ENCODE peak calls at places on chromosomes 7 and 10, in six cellular contexts. One of them, this sample, is unnamed.

GRCh38 chr7:118803-119376 is 73.5 kb upstream of the FAM20C start:
- DNase-seq in neuronal stem cell: no peak
- DNase-seq in IMR-90: no peak
- DNase-seq in H9: no peak
- DNase-seq in trophoblast cell: peak
- DNase-seq in mesendoderm: no peak
- DNase-seq in this sample: peak

GRCh38 chr7:158912406-158912805 is 56.0 kb downstream of the DYNC2I1 start:
- DNase-seq in neuronal stem cell: no peak
- DNase-seq in IMR-90: peak
- DNase-seq in H9: no peak
- DNase-seq in trophoblast cell: no peak
- DNase-seq in mesendoderm: no peak
- DNase-seq in this sample: no peak

GRCh38 chr10:83978681-83979383 is 160.5 kb upstream of the GHITM start:
- DNase-seq in neuronal stem cell: no peak
- DNase-seq in IMR-90: no peak
- DNase-seq in H9: no peak
- DNase-seq in trophoblast cell: no peak
- DNase-seq in mesendoderm: no peak
- DNase-seq in this sample: no peak

GRCh38 chr10:3274414-3274813 is 101.8 kb upstream of the PITRM1 start:
- DNase-seq in neuronal stem cell: no peak
- DNase-seq in IMR-90: no peak
- DNase-seq in H9: no peak
- DNase-seq in trophoblast cell: no peak
- DNase-seq in mesendoderm: no peak
- DNase-seq in this sample: no peak

GRCh38 chr7:20651960-20652544 is 36.6 kb downstream of the ABCB5 start:
- DNase-seq in neuronal stem cell: no peak
- DNase-seq in IMR-90: no peak
- DNase-seq in H9: no peak
- DNase-seq in trophoblast cell: peak
- DNase-seq in mesendoderm: no peak
- DNase-seq in this sample: peak

GRCh38 chr7:66845382-66846095 is 75.5 kb upstream of the TMEM248 start:
- DNase-seq in neuronal stem cell: no peak
- DNase-seq in IMR-90: no peak
- DNase-seq in H9: no peak
- DNase-seq in trophoblast cell: no peak
- DNase-seq in mesendoderm: no peak
- DNase-seq in this sample: no peak

GRCh38 chr7:127393370-127394058 is 1.0 kb upstream of the ZNF800 start:
- DNase-seq in neuronal stem cell: peak
- DNase-seq in IMR-90: no peak
- DNase-seq in H9: peak
- DNase-seq in trophoblast cell: no peak
- DNase-seq in mesendoderm: peak
- DNase-seq in this sample: peak

GRCh38 chr10:71085689-71086438 is 126.5 kb upstream of the UNC5B start:
- DNase-seq in neuronal stem cell: peak
- DNase-seq in IMR-90: no peak
- DNase-seq in H9: peak
- DNase-seq in trophoblast cell: no peak
- DNase-seq in mesendoderm: peak
- DNase-seq in this sample: no peak

GRCh38 chr10:79328737-79329504 is 18.3 kb upstream of the PPIF start:
- DNase-seq in neuronal stem cell: no peak
- DNase-seq in IMR-90: peak
- DNase-seq in H9: no peak
- DNase-seq in trophoblast cell: no peak
- DNase-seq in mesendoderm: peak
- DNase-seq in this sample: peak

GRCh38 chr10:121956111-121957061 is 18.6 kb downstream of the NSMCE4A start:
- DNase-seq in neuronal stem cell: no peak
- DNase-seq in IMR-90: peak
- DNase-seq in H9: no peak
- DNase-seq in trophoblast cell: no peak
- DNase-seq in mesendoderm: no peak
- DNase-seq in this sample: no peak

GRCh38 chr7:82740246-82740848 is 296.8 kb upstream of the CACNA2D1 start:
- DNase-seq in neuronal stem cell: peak
- DNase-seq in IMR-90: peak
- DNase-seq in H9: peak
- DNase-seq in trophoblast cell: peak
- DNase-seq in mesendoderm: peak
- DNase-seq in this sample: peak

GRCh38 chr7:122544463-122544862 is 154.5 kb downstream of the RNF133 start:
- DNase-seq in neuronal stem cell: no peak
- DNase-seq in IMR-90: no peak
- DNase-seq in H9: no peak
- DNase-seq in trophoblast cell: no peak
- DNase-seq in mesendoderm: no peak
- DNase-seq in this sample: no peak

GRCh38 chr7:31410265-31410664 is 69.7 kb upstream of the NEUROD6 start:
- DNase-seq in neuronal stem cell: no peak
- DNase-seq in IMR-90: no peak
- DNase-seq in H9: no peak
- DNase-seq in trophoblast cell: no peak
- DNase-seq in mesendoderm: no peak
- DNase-seq in this sample: no peak

GRCh38 chr7:113331155-113331898 is 213.0 kb upstream of the SMIM30 start:
- DNase-seq in neuronal stem cell: peak
- DNase-seq in IMR-90: no peak
- DNase-seq in H9: peak
- DNase-seq in trophoblast cell: no peak
- DNase-seq in mesendoderm: peak
- DNase-seq in this sample: no peak

GRCh38 chr7:117993377-117994003 is 120.2 kb upstream of the CTTNBP2 start:
- DNase-seq in neuronal stem cell: peak
- DNase-seq in IMR-90: peak
- DNase-seq in H9: peak
- DNase-seq in trophoblast cell: peak
- DNase-seq in mesendoderm: peak
- DNase-seq in this sample: peak

GRCh38 chr10:15096661-15097010 is 519 bp upstream of the RPP38 start:
- DNase-seq in neuronal stem cell: no peak
- DNase-seq in IMR-90: no peak
- DNase-seq in H9: no peak
- DNase-seq in trophoblast cell: no peak
- DNase-seq in mesendoderm: no peak
- DNase-seq in this sample: no peak

GRCh38 chr7:104895851-104896236 is 118.2 kb upstream of the KMT2E start:
- DNase-seq in neuronal stem cell: no peak
- DNase-seq in IMR-90: no peak
- DNase-seq in H9: no peak
- DNase-seq in trophoblast cell: no peak
- DNase-seq in mesendoderm: no peak
- DNase-seq in this sample: no peak

GRCh38 chr7:2180081-2180480 is 52.7 kb downstream of the MAD1L1 start:
- DNase-seq in neuronal stem cell: no peak
- DNase-seq in IMR-90: no peak
- DNase-seq in H9: peak
- DNase-seq in trophoblast cell: no peak
- DNase-seq in mesendoderm: no peak
- DNase-seq in this sample: no peak

GRCh38 chr7:43212921-43213320 is 100.5 kb downstream of the HECW1 start:
- DNase-seq in neuronal stem cell: no peak
- DNase-seq in IMR-90: no peak
- DNase-seq in H9: no peak
- DNase-seq in trophoblast cell: no peak
- DNase-seq in mesendoderm: no peak
- DNase-seq in this sample: no peak

GRCh38 chr10:133129151-133129853 is 30.7 kb upstream of the KNDC1 start:
- DNase-seq in neuronal stem cell: no peak
- DNase-seq in IMR-90: no peak
- DNase-seq in H9: no peak
- DNase-seq in trophoblast cell: no peak
- DNase-seq in mesendoderm: no peak
- DNase-seq in this sample: no peak

GRCh38 chr7:18978108-18978495 is 139.3 kb downstream of the TWIST1 start:
- DNase-seq in neuronal stem cell: no peak
- DNase-seq in IMR-90: peak
- DNase-seq in H9: no peak
- DNase-seq in trophoblast cell: no peak
- DNase-seq in mesendoderm: no peak
- DNase-seq in this sample: peak

GRCh38 chr10:85789125-85789524 is 577.5 kb downstream of the GRID1 start:
- DNase-seq in neuronal stem cell: no peak
- DNase-seq in IMR-90: no peak
- DNase-seq in H9: no peak
- DNase-seq in trophoblast cell: no peak
- DNase-seq in mesendoderm: no peak
- DNase-seq in this sample: no peak

GRCh38 chr7:43105521-43106120 is 6.8 kb upstream of the HECW1 start:
- DNase-seq in neuronal stem cell: no peak
- DNase-seq in IMR-90: peak
- DNase-seq in H9: no peak
- DNase-seq in trophoblast cell: no peak
- DNase-seq in mesendoderm: no peak
- DNase-seq in this sample: no peak

GRCh38 chr10:73814276-73814895 is 3.0 kb upstream of the NDST2 start:
- DNase-seq in neuronal stem cell: no peak
- DNase-seq in IMR-90: no peak
- DNase-seq in H9: no peak
- DNase-seq in trophoblast cell: no peak
- DNase-seq in mesendoderm: no peak
- DNase-seq in this sample: no peak

DNA sequence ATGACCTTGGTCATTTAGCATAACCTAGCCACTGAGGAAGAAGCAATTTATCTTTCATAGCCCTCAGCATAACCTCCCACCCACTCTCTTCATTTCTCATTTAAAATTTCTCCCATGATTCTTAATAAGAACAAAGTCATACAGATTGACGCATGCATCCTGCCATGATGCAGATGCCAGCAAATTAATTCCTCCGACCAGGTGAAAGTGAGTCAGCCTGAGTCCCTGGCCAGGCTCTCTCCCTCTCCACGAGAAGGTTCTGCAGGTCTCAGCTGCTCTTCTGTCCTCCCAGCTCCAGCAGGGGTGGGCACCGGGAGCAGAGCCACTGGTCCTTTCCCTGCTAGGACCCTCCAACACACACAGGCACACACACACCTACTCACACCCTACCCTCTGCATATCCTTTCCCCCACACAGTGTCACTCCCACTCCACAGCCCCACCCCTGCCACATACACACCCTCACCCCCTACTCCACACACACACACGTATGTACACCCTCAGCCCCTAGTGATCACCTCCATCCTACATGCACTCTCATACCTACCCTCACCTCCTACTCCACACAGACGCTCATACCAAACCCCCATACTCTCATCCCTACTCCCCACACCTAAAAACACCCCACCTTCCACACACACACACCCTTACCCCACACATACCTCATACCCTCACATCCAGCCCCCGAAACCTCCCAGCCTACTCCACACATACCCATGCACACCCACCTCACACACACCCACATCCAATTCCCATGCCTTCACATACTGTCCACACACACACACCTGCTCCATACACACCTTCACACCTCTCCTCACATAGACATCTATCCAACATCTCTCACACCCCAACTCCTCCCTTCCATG is 78.0 kb downstream of the FAM13C start:
- DNase-seq in neuronal stem cell: no peak
- DNase-seq in IMR-90: no peak
- DNase-seq in H9: no peak
- DNase-seq in trophoblast cell: no peak
- DNase-seq in mesendoderm: no peak
- DNase-seq in this sample: no peak
- H3K4me2 ChIP-seq in neuronal stem cell: no peak
- H3K4me2 ChIP-seq in IMR-90: no peak
- H3K4me2 ChIP-seq in H9: no peak
- H3K4me2 ChIP-seq in trophoblast cell: no peak
- H3K4me2 ChIP-seq in mesendoderm: no peak
- H3K4me2 ChIP-seq in this sample: no peak

DNA sequence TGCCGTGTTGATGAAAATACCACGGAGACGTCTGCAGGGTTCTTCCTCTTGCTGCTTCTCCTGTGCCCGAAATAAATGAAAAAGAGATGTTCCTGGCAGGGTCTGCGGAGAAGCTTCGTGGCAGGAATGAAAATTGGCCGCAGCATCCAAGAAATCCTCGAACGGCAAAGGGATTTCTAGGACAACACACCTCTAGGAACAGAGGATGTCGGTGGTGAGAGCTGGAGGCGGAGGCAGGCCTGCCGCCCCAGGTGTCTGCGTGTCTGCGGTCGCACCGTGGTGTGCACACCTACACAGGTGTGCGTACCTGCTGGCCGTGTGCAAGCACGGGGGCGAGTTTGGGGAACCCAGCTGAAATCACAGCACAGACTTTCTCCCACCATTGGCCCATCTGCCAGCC is 43.4 kb downstream of the TMEM130 start:
- DNase-seq in neuronal stem cell: no peak
- DNase-seq in IMR-90: no peak
- DNase-seq in H9: no peak
- DNase-seq in trophoblast cell: no peak
- DNase-seq in mesendoderm: no peak
- DNase-seq in this sample: no peak
- H3K18ac ChIP-seq in neuronal stem cell: peak
- H3K18ac ChIP-seq in IMR-90: no peak
- H3K18ac ChIP-seq in H9: peak
- H3K18ac ChIP-seq in trophoblast cell: no peak
- H3K18ac ChIP-seq in mesendoderm: no peak
- H3K18ac ChIP-seq in this sample: no peak

GRCh38 chr10:52409195-52409594 is 95.1 kb downstream of the DKK1 start:
- DNase-seq in neuronal stem cell: no peak
- DNase-seq in IMR-90: no peak
- DNase-seq in H9: no peak
- DNase-seq in trophoblast cell: no peak
- DNase-seq in mesendoderm: no peak
- DNase-seq in this sample: no peak

GRCh38 chr10:52410916-52411315 is 96.8 kb downstream of the DKK1 start:
- DNase-seq in neuronal stem cell: no peak
- DNase-seq in IMR-90: no peak
- DNase-seq in H9: no peak
- DNase-seq in trophoblast cell: no peak
- DNase-seq in mesendoderm: no peak
- DNase-seq in this sample: no peak

GRCh38 chr10:52409928-52410327 is 95.8 kb downstream of the DKK1 start:
- DNase-seq in neuronal stem cell: no peak
- DNase-seq in IMR-90: no peak
- DNase-seq in H9: no peak
- DNase-seq in trophoblast cell: no peak
- DNase-seq in mesendoderm: no peak
- DNase-seq in this sample: no peak
- H3K4me2 ChIP-seq in neuronal stem cell: no peak
- H3K4me2 ChIP-seq in IMR-90: no peak
- H3K4me2 ChIP-seq in H9: no peak
- H3K4me2 ChIP-seq in trophoblast cell: no peak
- H3K4me2 ChIP-seq in mesendoderm: no peak
- H3K4me2 ChIP-seq in this sample: no peak

GRCh38 chr7:70805360-70805759 is 326.6 kb upstream of the GALNT17 start:
- DNase-seq in neuronal stem cell: no peak
- DNase-seq in IMR-90: no peak
- DNase-seq in H9: no peak
- DNase-seq in trophoblast cell: no peak
- DNase-seq in mesendoderm: no peak
- DNase-seq in this sample: no peak
- H3K18ac ChIP-seq in neuronal stem cell: no peak
- H3K18ac ChIP-seq in IMR-90: no peak
- H3K18ac ChIP-seq in H9: no peak
- H3K18ac ChIP-seq in trophoblast cell: no peak
- H3K18ac ChIP-seq in mesendoderm: no peak
- H3K18ac ChIP-seq in this sample: no peak

GRCh38 chr7:30306977-30307376 is 22.6 kb downstream of the ZNRF2 start:
- DNase-seq in neuronal stem cell: no peak
- DNase-seq in IMR-90: no peak
- DNase-seq in H9: no peak
- DNase-seq in trophoblast cell: no peak
- DNase-seq in mesendoderm: peak
- DNase-seq in this sample: no peak
- H3K4me2 ChIP-seq in neuronal stem cell: no peak
- H3K4me2 ChIP-seq in IMR-90: no peak
- H3K4me2 ChIP-seq in H9: no peak
- H3K4me2 ChIP-seq in trophoblast cell: no peak
- H3K4me2 ChIP-seq in mesendoderm: no peak
- H3K4me2 ChIP-seq in this sample: no peak

This sample was measured in mesenchymal stem cell.